ENCODE peak calls at places on chromosomes 12 and 14, in four cellular contexts. I, E, P and K are unnamed samples.

GRCh38 chr14:75277000-75277795 is 1.4 kb upstream of the FOS start:
- DNase-seq in P (no peak), I (peak; percentile 91), E (no peak), K (peak; percentile 85)

GRCh38 chr12:1855241-1855640 is 34.9 kb downstream of the LRTM2 start:
- DNase-seq in E (no peak), P (no peak), I (no peak), K (no peak)

GRCh38 chr14:99546230-99546879 is 57.7 kb downstream of the CCDC85C start:
- DNase-seq in I (no peak), E (no peak), P (no peak), K (no peak)

GRCh38 chr12:104805186-104805585 is 152.9 kb downstream of the SLC41A2 start:
- DNase-seq in I (no peak), E (peak; percentile 84), P (no peak), K (no peak)

GRCh38 chr14:68669101-68669500 is 123.8 kb downstream of the ZFP36L1 start:
- DNase-seq in E (no peak), P (peak; percentile 56), I (no peak), K (no peak)

GRCh38 chr12:121580959-121581680 is at the start of gene KDM2B:
- DNase-seq in I (peak; percentile 21), P (peak; percentile 55), E (no peak), K (peak; percentile 29)

GRCh38 chr14:64388533-64389243 is 535 bp downstream of the MTHFD1 start:
- DNase-seq in I (peak; percentile 19), P (peak; percentile 19), E (no peak), K (peak; percentile 24)

GRCh38 chr12:132106921-132107320 is 37.2 kb downstream of the DDX51 start:
- DNase-seq in I (no peak), E (no peak), P (no peak), K (no peak)

GRCh38 chr12:47885012-47885501 is 19.7 kb downstream of the VDR start:
- DNase-seq in I (no peak), E (no peak), P (no peak), K (peak; percentile 45)

GRCh38 chr14:29222671-29223268 is 456.2 kb downstream of the FOXG1 start:
- DNase-seq in I (no peak), P (no peak), E (peak; percentile 53), K (peak; percentile 28)

DNA sequence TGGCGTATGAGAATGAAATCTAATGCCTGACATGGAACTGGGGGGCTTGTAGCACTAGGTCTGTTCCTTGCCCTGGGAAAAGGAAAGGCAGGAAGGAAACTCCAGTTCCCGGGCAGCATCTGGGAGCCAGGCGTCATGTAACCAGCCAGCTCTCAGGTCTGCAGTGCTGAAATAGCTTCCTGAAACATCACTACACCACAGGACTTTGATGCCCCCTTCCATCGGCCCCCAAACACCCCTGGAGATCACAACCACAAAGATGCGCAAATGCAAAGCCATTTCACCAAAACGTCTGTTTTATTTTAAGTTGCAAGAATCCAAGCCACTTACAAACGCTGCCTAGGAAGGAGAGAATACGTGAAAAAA is 40.9 kb downstream of the KCTD10 start:
- DNase-seq in I (no peak), E (no peak), P (no peak), K (no peak)
- H3K4me3 ChIP-seq in I (no peak overlapping the region), E (no peak overlapping the region), P (no peak overlapping the region), K (no peak overlapping the region)

GRCh38 chr14:77098470-77099353 is 654 bp downstream of the CIPC start:
- DNase-seq in E (no peak), I (peak; percentile 77), P (peak; percentile 20), K (peak; percentile 33)

GRCh38 chr14:77100961-77101360 is 2.9 kb downstream of the CIPC start:
- DNase-seq in E (no peak), P (peak; percentile 69), I (no peak), K (no peak)

GRCh38 chr14:77097689-77098469 is at the start of gene CIPC:
- DNase-seq in P (peak; percentile 99), I (peak; percentile 100), E (peak; percentile 95), K (peak; percentile 99)

GRCh38 chr14:77097006-77097688 is 911 bp upstream of the CIPC start:
- DNase-seq in E (no peak), P (no peak), I (no peak), K (no peak)

DNA sequence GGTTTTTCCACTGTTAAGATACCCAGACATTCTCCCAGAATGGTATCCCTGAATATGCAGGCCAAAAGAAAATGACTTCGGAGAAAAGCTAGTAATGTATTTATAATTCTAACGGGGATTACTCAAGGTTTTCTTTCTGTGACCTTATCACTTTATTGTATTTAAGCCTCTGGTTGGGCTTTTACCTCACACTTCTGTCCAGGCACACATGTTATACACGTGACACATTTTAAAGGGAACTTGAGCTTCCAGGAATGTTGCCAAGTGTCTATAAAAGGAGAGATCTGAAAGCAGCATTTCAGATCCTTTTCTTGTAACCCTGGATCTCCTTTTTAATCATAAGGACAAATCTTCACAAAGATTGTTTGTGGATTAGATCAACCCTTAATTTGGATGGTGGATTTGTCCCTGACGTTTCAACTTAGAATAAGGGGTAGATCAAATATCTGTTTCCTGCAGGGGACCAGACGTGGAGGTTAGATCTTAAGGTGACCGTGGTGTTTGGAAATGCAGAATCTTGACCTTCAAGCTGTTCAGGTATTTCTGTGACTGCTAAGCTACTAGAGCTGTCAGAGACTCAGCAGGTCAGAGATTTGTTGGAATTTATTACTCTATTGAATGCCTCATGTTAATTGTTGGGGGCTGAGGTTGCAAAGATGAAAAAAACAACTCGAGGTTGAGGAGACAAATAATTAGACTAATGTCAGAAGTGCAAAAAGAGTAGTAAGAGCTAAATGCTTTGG is 1.5 kb downstream of the CIPC start:
- DNase-seq in P (no peak), E (peak; percentile 28), I (no peak), K (peak; percentile 20)
- H3K4me3 ChIP-seq in P (peak overlapping the region; percentile 82), E (no peak overlapping the region), I (peak overlapping the region; percentile 84), K (peak overlapping the region; percentile 90)

GRCh38 chr12:112616469-112617190 is 174.9 kb upstream of the RPH3A start:
- DNase-seq in P (no peak), E (no peak), I (no peak), K (no peak)

DNA sequence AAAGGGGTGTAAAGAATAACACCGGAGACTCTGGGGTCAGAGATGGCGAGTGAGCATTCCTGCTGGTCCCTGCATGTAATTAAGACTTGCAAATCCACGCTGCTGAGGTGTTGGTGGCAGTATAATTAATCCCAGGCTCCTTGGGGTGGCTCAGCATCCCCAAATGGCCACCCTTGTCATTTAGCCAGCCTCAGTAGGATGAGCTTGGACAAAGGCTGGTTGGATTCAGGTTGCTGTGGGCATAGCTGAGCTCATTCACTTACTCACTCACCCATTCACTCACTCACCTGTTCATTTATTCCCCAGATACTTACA is 174.4 kb upstream of the RPH3A start:
- DNase-seq in P (no peak), E (no peak), I (no peak), K (no peak)
- H3K4me3 ChIP-seq in P (no peak overlapping the region), E (no peak overlapping the region), I (no peak overlapping the region), K (no peak overlapping the region)

GRCh38 chr14:104721704-104722431 is 2.2 kb upstream of the ADSS1 start:
- DNase-seq in I (peak; percentile 77), P (no peak), E (no peak), K (no peak)
- H3K4me3 ChIP-seq in I (peak overlapping the region; percentile 14), P (no peak overlapping the region), E (no peak overlapping the region), K (no peak overlapping the region)

GRCh38 chr12:25436206-25436912 is 116.7 kb downstream of the LMNTD1 start:
- DNase-seq in E (peak; percentile 83), I (no peak), P (peak; percentile 77), K (peak; percentile 89)
- H3K4me3 ChIP-seq in E (no peak overlapping the region), I (peak overlapping the region; percentile 52), P (no peak overlapping the region), K (peak overlapping the region; percentile 15)

GRCh38 chr12:93996321-93996720 is 152.1 kb upstream of the PLXNC1 start:
- DNase-seq in P (no peak), E (no peak), I (no peak), K (no peak)

GRCh38 chr12:93991882-93992415 is 156.4 kb upstream of the PLXNC1 start:
- DNase-seq in I (no peak), P (no peak), E (no peak), K (no peak)

GRCh38 chr12:93989913-93990312 is 158.5 kb upstream of the PLXNC1 start:
- DNase-seq in E (no peak), I (no peak), P (no peak), K (no peak)

DNA sequence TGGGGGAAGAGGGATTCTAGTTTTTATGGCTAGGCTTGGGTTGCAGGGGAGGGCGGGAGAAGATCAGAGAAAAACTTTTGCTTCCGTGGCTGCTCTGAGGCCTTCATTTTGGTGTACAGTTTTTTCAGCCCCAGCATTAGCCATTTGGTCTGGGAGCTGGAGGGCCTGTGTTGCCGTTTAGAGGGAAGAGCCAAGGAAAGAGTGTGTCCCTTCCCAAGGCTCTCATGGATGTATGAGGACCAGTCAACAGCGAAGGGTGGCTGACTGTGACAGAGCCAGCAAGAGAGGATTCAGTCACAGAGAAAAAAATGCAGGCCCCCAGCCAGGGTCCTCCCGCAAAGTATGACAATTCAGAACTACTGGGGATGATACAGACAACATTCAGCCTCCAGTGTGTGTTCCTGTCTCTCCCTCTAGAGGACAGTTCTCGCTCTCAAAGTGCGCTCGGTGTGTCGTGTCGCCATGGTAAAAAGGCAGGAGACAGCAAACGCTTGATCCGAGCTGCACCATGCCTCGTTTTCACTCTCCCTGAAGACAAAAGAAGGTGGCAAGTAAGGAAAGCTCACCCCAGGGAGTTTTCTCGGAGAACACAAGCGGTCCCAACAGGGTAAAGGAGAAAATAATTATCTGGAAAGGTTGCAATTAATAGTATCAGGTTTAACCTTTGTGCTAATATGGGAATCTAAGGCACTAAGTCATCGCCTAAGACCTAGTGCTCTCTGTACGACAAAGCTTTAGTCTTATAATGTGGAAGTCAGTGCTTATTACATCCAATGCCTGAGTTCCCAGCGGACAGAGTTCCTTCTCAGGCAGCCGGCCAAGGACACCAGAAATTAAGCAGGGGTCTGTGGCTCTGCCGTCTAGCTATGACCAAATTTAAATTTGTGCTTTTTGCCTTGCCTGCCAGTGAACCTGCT is 157.3 kb upstream of the PLXNC1 start:
- DNase-seq in P (no peak), I (peak; percentile 39), E (peak; percentile 27), K (peak; percentile 18)
- H3K4me3 ChIP-seq in P (no peak overlapping the region), I (peak overlapping the region; percentile 47), E (no peak overlapping the region), K (no peak overlapping the region)

DNA sequence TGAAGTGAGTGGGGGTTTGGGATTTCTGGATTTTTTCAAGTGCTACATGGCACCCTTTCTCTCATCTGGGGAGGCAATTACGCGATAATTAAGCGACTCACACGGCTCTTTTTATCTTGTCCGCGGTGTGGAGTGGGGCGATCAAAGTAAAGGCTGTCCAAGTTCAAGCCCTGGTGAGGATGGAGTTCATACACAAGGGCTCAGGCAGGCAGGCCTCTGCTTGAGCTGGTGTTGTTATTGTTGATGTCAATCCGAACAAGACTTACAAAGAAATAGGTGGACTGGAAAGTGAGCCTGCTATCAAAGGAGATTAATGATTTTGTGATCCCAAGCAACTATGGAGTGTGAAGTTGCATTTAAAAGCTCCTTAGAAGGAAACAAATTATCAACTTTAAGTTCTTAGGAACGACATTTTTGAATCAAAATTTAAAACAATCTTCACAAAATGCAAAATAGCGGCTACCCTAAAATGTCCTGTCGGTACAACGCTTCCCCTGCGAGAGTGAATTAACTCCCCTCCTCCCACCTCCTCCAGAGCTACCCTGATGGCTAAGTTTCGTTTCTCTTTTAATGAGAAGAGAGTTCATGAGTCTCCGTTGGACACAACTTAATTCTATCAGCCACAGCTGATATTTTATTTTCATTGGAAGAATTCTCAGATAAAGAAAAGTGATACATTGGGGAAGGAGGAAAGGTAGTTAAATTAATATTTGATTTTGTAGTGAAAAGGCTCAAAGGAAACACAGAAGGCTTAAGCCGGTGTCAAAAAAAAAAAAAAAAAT is 5.9 kb downstream of the FOXA1 start:
- DNase-seq in P (no peak), E (no peak), I (no peak), K (no peak)
- H3K4me3 ChIP-seq in P (no peak overlapping the region), E (no peak overlapping the region), I (no peak overlapping the region), K (no peak overlapping the region)